ENCODE peak calls at places on chromosomes 4 and X, in seven cellular contexts. One of them, this sample, is unnamed.
A peak's percentile ranks its signal among the peaks of the same experiment; 100 is the strongest.

GRCh38 chrX:106952988-106953387 is 32.8 kb downstream of the CLDN2 start:
- DNase-seq in H1: no peak
- DNase-seq in SK-N-SH: peak; percentile 6
- DNase-seq in HepG2: no peak
- DNase-seq in K562: no peak
- DNase-seq in GM12878: no peak
- DNase-seq in HCT116: no peak
- DNase-seq in this sample: peak; percentile 12

GRCh38 chr4:142406917-142407501 is 439.1 kb downstream of the INPP4B start:
- DNase-seq in H1: no peak
- DNase-seq in SK-N-SH: no peak
- DNase-seq in HepG2: no peak
- DNase-seq in K562: no peak
- DNase-seq in GM12878: no peak
- DNase-seq in HCT116: no peak
- DNase-seq in this sample: no peak

GRCh38 chr4:13056630-13057187 is 427.4 kb downstream of the RAB28 start:
- DNase-seq in H1: no peak
- DNase-seq in SK-N-SH: no peak
- DNase-seq in HepG2: no peak
- DNase-seq in K562: no peak
- DNase-seq in GM12878: no peak
- DNase-seq in HCT116: no peak
- DNase-seq in this sample: no peak

GRCh38 chr4:26238426-26238781 is 82.4 kb upstream of the RBPJ start:
- DNase-seq in H1: no peak
- DNase-seq in SK-N-SH: no peak
- DNase-seq in HepG2: peak; percentile 55
- DNase-seq in K562: no peak
- DNase-seq in GM12878: no peak
- DNase-seq in HCT116: no peak
- DNase-seq in this sample: no peak

GRCh38 chrX:31266172-31267076 is 194.6 kb upstream of the FTHL17 start:
- DNase-seq in H1: peak; percentile 65
- DNase-seq in SK-N-SH: peak; percentile 79
- DNase-seq in HepG2: peak; percentile 25
- DNase-seq in K562: peak; percentile 63
- DNase-seq in GM12878: no peak
- DNase-seq in HCT116: no peak
- DNase-seq in this sample: peak; percentile 65

GRCh38 chr4:87092389-87093141 is 127.9 kb downstream of the KLHL8 start:
- DNase-seq in H1: no peak
- DNase-seq in SK-N-SH: peak; percentile 40
- DNase-seq in HepG2: peak; percentile 62
- DNase-seq in K562: peak; percentile 77
- DNase-seq in GM12878: no peak
- DNase-seq in HCT116: peak; percentile 52
- DNase-seq in this sample: no peak

GRCh38 chrX:3651272-3651671 is 62.2 kb downstream of the PRKX start:
- DNase-seq in H1: no peak
- DNase-seq in SK-N-SH: peak; percentile 38
- DNase-seq in HepG2: no peak
- DNase-seq in K562: no peak
- DNase-seq in GM12878: no peak
- DNase-seq in HCT116: peak; percentile 0
- DNase-seq in this sample: peak; percentile 48

GRCh38 chr4:152278505-152279301 is 257.2 kb downstream of the FBXW7 start:
- DNase-seq in H1: no peak
- DNase-seq in SK-N-SH: no peak
- DNase-seq in HepG2: no peak
- DNase-seq in K562: no peak
- DNase-seq in GM12878: peak; percentile 71
- DNase-seq in HCT116: no peak
- DNase-seq in this sample: peak; percentile 60

GRCh38 chrX:53073115-53073581 is 9.0 kb upstream of the TSPYL2 start:
- DNase-seq in H1: no peak
- DNase-seq in SK-N-SH: no peak
- DNase-seq in HepG2: no peak
- DNase-seq in K562: no peak
- DNase-seq in GM12878: no peak
- DNase-seq in HCT116: peak; percentile 21
- DNase-seq in this sample: no peak

GRCh38 chr4:968221-968620 is 5.1 kb downstream of the DGKQ start:
- DNase-seq in H1: no peak
- DNase-seq in SK-N-SH: no peak
- DNase-seq in HepG2: no peak
- DNase-seq in K562: no peak
- DNase-seq in GM12878: no peak
- DNase-seq in HCT116: no peak
- DNase-seq in this sample: no peak

GRCh38 chrX:71236858-71237257 is 13.8 kb downstream of the GJB1 start:
- DNase-seq in H1: no peak
- DNase-seq in SK-N-SH: no peak
- DNase-seq in HepG2: no peak
- DNase-seq in K562: no peak
- DNase-seq in GM12878: no peak
- DNase-seq in HCT116: no peak
- DNase-seq in this sample: no peak

GRCh38 chr4:22457348-22457747 is 58.5 kb downstream of the ADGRA3 start:
- DNase-seq in H1: no peak
- DNase-seq in SK-N-SH: no peak
- DNase-seq in HepG2: no peak
- DNase-seq in K562: no peak
- DNase-seq in GM12878: no peak
- DNase-seq in HCT116: no peak
- DNase-seq in this sample: no peak

GRCh38 chrX:63430026-63430425 is 78.9 kb upstream of the SPIN4 start:
- DNase-seq in H1: no peak
- DNase-seq in SK-N-SH: no peak
- DNase-seq in HepG2: no peak
- DNase-seq in K562: no peak
- DNase-seq in GM12878: no peak
- DNase-seq in HCT116: no peak
- DNase-seq in this sample: no peak

GRCh38 chr4:14862881-14863280 is 139.4 kb upstream of the CPEB2 start:
- DNase-seq in H1: no peak
- DNase-seq in SK-N-SH: no peak
- DNase-seq in HepG2: no peak
- DNase-seq in K562: peak; percentile 82
- DNase-seq in GM12878: no peak
- DNase-seq in HCT116: no peak
- DNase-seq in this sample: no peak

GRCh38 chr4:86233090-86233489 is 126.8 kb downstream of the MAPK10 start:
- DNase-seq in H1: no peak
- DNase-seq in SK-N-SH: no peak
- DNase-seq in HepG2: no peak
- DNase-seq in K562: no peak
- DNase-seq in GM12878: no peak
- DNase-seq in HCT116: no peak
- DNase-seq in this sample: no peak

GRCh38 chr4:123299212-123299651 is 97.4 kb upstream of the SPRY1 start:
- DNase-seq in H1: no peak
- DNase-seq in SK-N-SH: no peak
- DNase-seq in HepG2: no peak
- DNase-seq in K562: no peak
- DNase-seq in GM12878: no peak
- DNase-seq in HCT116: no peak
- DNase-seq in this sample: no peak

GRCh38 chr4:99809326-99809725 is 7.3 kb upstream of the DAPP1 start:
- DNase-seq in H1: no peak
- DNase-seq in SK-N-SH: no peak
- DNase-seq in HepG2: no peak
- DNase-seq in K562: no peak
- DNase-seq in GM12878: no peak
- DNase-seq in HCT116: no peak
- DNase-seq in this sample: no peak

GRCh38 chr4:99807666-99808065 is 9.0 kb upstream of the DAPP1 start:
- DNase-seq in H1: no peak
- DNase-seq in SK-N-SH: no peak
- DNase-seq in HepG2: no peak
- DNase-seq in K562: no peak
- DNase-seq in GM12878: no peak
- DNase-seq in HCT116: no peak
- DNase-seq in this sample: no peak

GRCh38 chr4:99810536-99810935 is 6.1 kb upstream of the DAPP1 start:
- DNase-seq in H1: no peak
- DNase-seq in SK-N-SH: no peak
- DNase-seq in HepG2: no peak
- DNase-seq in K562: no peak
- DNase-seq in GM12878: no peak
- DNase-seq in HCT116: no peak
- DNase-seq in this sample: no peak

GRCh38 chr4:99806545-99806944 is 10.1 kb upstream of the DAPP1 start:
- DNase-seq in H1: no peak
- DNase-seq in SK-N-SH: no peak
- DNase-seq in HepG2: no peak
- DNase-seq in K562: no peak
- DNase-seq in GM12878: no peak
- DNase-seq in HCT116: no peak
- DNase-seq in this sample: no peak

DNA sequence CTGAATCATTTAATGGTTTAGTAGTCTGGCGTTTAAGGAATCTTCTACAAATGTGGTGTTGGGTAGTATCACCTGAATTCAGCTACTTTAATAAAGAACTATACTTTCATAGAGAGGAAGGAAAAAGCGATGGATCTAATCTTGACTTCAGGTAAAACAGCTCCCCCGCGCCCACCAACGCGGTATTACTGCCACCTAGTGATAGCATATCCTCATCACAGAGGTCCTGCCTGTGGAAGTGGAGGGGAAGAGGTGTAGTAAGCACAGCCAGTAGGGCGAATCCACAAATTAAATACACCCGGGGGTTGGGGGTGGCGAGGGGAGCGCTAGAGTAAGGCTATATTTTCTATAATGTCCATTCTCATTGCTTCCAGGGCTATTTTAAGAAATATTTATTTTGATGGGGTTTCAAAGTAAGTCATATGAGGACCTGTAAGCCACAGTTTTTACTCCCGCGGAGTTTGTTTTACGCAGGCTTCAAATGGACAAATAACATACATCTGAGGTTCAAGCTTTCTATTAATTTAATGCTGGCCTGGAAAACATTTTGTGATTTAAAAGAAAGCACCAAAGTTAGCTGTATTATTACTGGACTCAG is 8.3 kb upstream of the DAPP1 start:
- DNase-seq in H1: peak; percentile 83
- DNase-seq in SK-N-SH: peak; percentile 57
- DNase-seq in HepG2: peak; percentile 49
- DNase-seq in K562: peak; percentile 75
- DNase-seq in GM12878: no peak
- DNase-seq in HCT116: peak; percentile 63
- DNase-seq in this sample: peak; percentile 75
- TF ChIP-seq JUND in H1: no peak
- TF ChIP-seq JUND in SK-N-SH: no peak
- TF ChIP-seq JUND in HepG2: no peak
- TF ChIP-seq JUND in K562: no peak
- TF ChIP-seq JUND in GM12878: no peak
- TF ChIP-seq JUND in HCT116: no peak
- TF ChIP-seq JUND in this sample: no peak

GRCh38 chr4:184937030-184937710 is 81.1 kb upstream of the HELT start:
- DNase-seq in H1: no peak
- DNase-seq in SK-N-SH: no peak
- DNase-seq in HepG2: no peak
- DNase-seq in K562: no peak
- DNase-seq in GM12878: no peak
- DNase-seq in HCT116: no peak
- DNase-seq in this sample: no peak

GRCh38 chr4:184936071-184936470 is 82.2 kb upstream of the HELT start:
- DNase-seq in H1: peak; percentile 28
- DNase-seq in SK-N-SH: no peak
- DNase-seq in HepG2: no peak
- DNase-seq in K562: no peak
- DNase-seq in GM12878: no peak
- DNase-seq in HCT116: no peak
- DNase-seq in this sample: no peak

GRCh38 chr4:184938871-184939270 is 79.4 kb upstream of the HELT start:
- DNase-seq in H1: peak; percentile 8
- DNase-seq in SK-N-SH: no peak
- DNase-seq in HepG2: no peak
- DNase-seq in K562: no peak
- DNase-seq in GM12878: no peak
- DNase-seq in HCT116: no peak
- DNase-seq in this sample: no peak

GRCh38 chr4:184939978-184940377 is 78.3 kb upstream of the HELT start:
- DNase-seq in H1: no peak
- DNase-seq in SK-N-SH: no peak
- DNase-seq in HepG2: no peak
- DNase-seq in K562: no peak
- DNase-seq in GM12878: no peak
- DNase-seq in HCT116: no peak
- DNase-seq in this sample: no peak

DNA sequence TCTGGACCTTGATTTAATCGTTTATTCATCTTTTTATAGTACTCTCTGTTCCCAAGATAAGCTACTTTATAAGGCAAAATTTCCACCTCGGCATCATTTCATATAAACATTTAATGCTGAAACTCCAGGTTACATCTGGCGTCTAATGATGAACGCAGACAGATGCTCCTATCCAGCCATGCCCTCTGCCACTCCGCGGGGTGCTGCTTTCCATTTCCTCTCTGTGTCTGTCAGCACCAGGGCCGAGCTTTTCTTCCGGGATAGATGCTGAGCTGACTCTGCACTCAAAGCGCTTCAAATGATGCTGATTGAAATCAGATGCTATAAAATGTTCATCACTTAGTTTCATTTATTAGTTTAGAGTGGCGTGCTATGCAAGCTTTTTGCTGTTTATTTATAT is 80.5 kb upstream of the HELT start:
- DNase-seq in H1: peak; percentile 48
- DNase-seq in SK-N-SH: peak; percentile 85
- DNase-seq in HepG2: no peak
- DNase-seq in K562: no peak
- DNase-seq in GM12878: no peak
- DNase-seq in HCT116: no peak
- DNase-seq in this sample: no peak
- TF ChIP-seq JUND in H1: no peak
- TF ChIP-seq JUND in SK-N-SH: no peak
- TF ChIP-seq JUND in HepG2: no peak
- TF ChIP-seq JUND in K562: no peak
- TF ChIP-seq JUND in GM12878: no peak
- TF ChIP-seq JUND in HCT116: no peak
- TF ChIP-seq JUND in this sample: no peak

GRCh38 chr4:162274354-162274753 is 110.6 kb upstream of the FSTL5 start:
- DNase-seq in H1: no peak
- DNase-seq in SK-N-SH: no peak
- DNase-seq in HepG2: no peak
- DNase-seq in K562: no peak
- DNase-seq in GM12878: peak; percentile 40
- DNase-seq in HCT116: no peak
- DNase-seq in this sample: no peak
- TF ChIP-seq JUND in H1: no peak
- TF ChIP-seq JUND in SK-N-SH: no peak
- TF ChIP-seq JUND in HepG2: no peak
- TF ChIP-seq JUND in K562: no peak
- TF ChIP-seq JUND in GM12878: no peak
- TF ChIP-seq JUND in HCT116: no peak
- TF ChIP-seq JUND in this sample: no peak

GRCh38 chr4:101177146-101177545 is 170.2 kb downstream of the PPP3CA start:
- DNase-seq in H1: no peak
- DNase-seq in SK-N-SH: no peak
- DNase-seq in HepG2: no peak
- DNase-seq in K562: no peak
- DNase-seq in GM12878: no peak
- DNase-seq in HCT116: no peak
- DNase-seq in this sample: no peak
- TF ChIP-seq JUND in H1: no peak
- TF ChIP-seq JUND in SK-N-SH: no peak
- TF ChIP-seq JUND in HepG2: no peak
- TF ChIP-seq JUND in K562: no peak
- TF ChIP-seq JUND in GM12878: no peak
- TF ChIP-seq JUND in HCT116: no peak
- TF ChIP-seq JUND in this sample: no peak

GRCh38 chrX:130984782-130985181 is 73.4 kb upstream of the ARHGAP36 start:
- DNase-seq in H1: no peak
- DNase-seq in SK-N-SH: no peak
- DNase-seq in HepG2: no peak
- DNase-seq in K562: no peak
- DNase-seq in GM12878: no peak
- DNase-seq in HCT116: no peak
- DNase-seq in this sample: peak; percentile 59
- TF ChIP-seq JUND in H1: no peak
- TF ChIP-seq JUND in SK-N-SH: no peak
- TF ChIP-seq JUND in HepG2: no peak
- TF ChIP-seq JUND in K562: no peak
- TF ChIP-seq JUND in GM12878: no peak
- TF ChIP-seq JUND in HCT116: no peak
- TF ChIP-seq JUND in this sample: no peak

This sample was measured in T47D.